ENCODE peak calls at places on chromosomes 12 and 14, in four cellular contexts. N is fibroblast of lung, Y is left ventricle myocardium inferior, O is uterus. L is an unnamed sample. For H3K4me1, the result is how much of the 10 kb centered on the place peaks cover.

GRCh38 chr12:127383281-127383680 is 883.7 kb upstream of the TMEM132C start:
- DNase-seq in N (no peak), Y (no peak), O (no peak), L (no peak)

GRCh38 chr14:54133896-54134295 is 177.3 kb upstream of the BMP4 start:
- DNase-seq in N (peak), Y (no peak), O (no peak), L (no peak)

GRCh38 chr14:78567343-78567742 is 397.2 kb downstream of the NRXN3 start:
- DNase-seq in N (no peak), Y (no peak), O (no peak), L (no peak)

GRCh38 chr12:7099290-7099996 is 7.2 kb upstream of the C1R start:
- DNase-seq in N (no peak), Y (no peak), O (no peak), L (no peak)

GRCh38 chr12:46267618-46268348 is 1.1 kb downstream of the SLC38A1 start:
- DNase-seq in N (peak), Y (no peak), O (peak), L (peak)

GRCh38 chr12:115351513-115352077 is 667.6 kb upstream of the TBX3 start:
- DNase-seq in N (peak), Y (no peak), O (no peak), L (no peak)

GRCh38 chr14:105945891-105946290 is 419.5 kb downstream of the TMEM121 start:
- DNase-seq in N (no peak), Y (no peak), O (no peak), L (no peak)

GRCh38 chr12:61894168-61894567 is 366.0 kb upstream of the USP15 start:
- DNase-seq in N (no peak), Y (no peak), O (no peak), L (no peak)

GRCh38 chr14:100592972-100593371 is 5.8 kb upstream of the BEGAIN start:
- DNase-seq in N (no peak), Y (no peak), O (no peak), L (no peak)

GRCh38 chr12:122834921-122835692 is at the start of gene HIP1R:
- DNase-seq in N (peak), Y (no peak), O (no peak), L (peak)

GRCh38 chr14:29584992-29585391 is 342.7 kb downstream of the PRKD1 start:
- DNase-seq in N (peak), Y (peak), O (peak), L (peak)

GRCh38 chr14:33634631-33635030 is 316.2 kb downstream of the EGLN3 start:
- DNase-seq in N (no peak), Y (no peak), O (no peak), L (no peak)

GRCh38 chr14:24179961-24180726 is 8.3 kb downstream of the REC8 start:
- DNase-seq in N (peak), Y (no peak), O (no peak), L (no peak)

GRCh38 chr12:78863482-78864427 is 819 bp upstream of the SYT1 start:
- DNase-seq in N (peak), Y (peak), O (peak), L (peak)

GRCh38 chr14:36666416-36667206 is 5.0 kb downstream of the PAX9 start:
- DNase-seq in N (no peak), Y (no peak), O (no peak), L (no peak)

GRCh38 chr12:15627995-15628945 is 160.9 kb downstream of the EPS8 start:
- DNase-seq in N (peak), Y (no peak), O (no peak), L (peak)

GRCh38 chr12:30286345-30286926 is 409.2 kb downstream of the IPO8 start:
- DNase-seq in N (peak), Y (no peak), O (no peak), L (peak)

GRCh38 chr12:85405781-85406522 is 125.9 kb downstream of the ALX1 start:
- DNase-seq in N (peak), Y (no peak), O (no peak), L (peak)

GRCh38 chr12:123165537-123165936 is 14.6 kb upstream of the PITPNM2 start:
- DNase-seq in N (no peak), Y (no peak), O (no peak), L (no peak)

GRCh38 chr14:60092516-60092915 is 793 bp downstream of the PCNX4 start:
- DNase-seq in N (peak), Y (no peak), O (no peak), L (peak)

GRCh38 chr12:106527356-106527755 is 55.4 kb upstream of the RFX4 start:
- DNase-seq in N (no peak), Y (no peak), O (no peak), L (no peak)

GRCh38 chr12:30863839-30864238 is 62.7 kb upstream of the TSPAN11 start:
- DNase-seq in N (no peak), Y (no peak), O (no peak), L (no peak)

GRCh38 chr14:41782488-41782887 is 175.8 kb downstream of the LRFN5 start:
- DNase-seq in N (no peak), Y (no peak), O (no peak), L (no peak)

GRCh38 chr12:6605425-6606330 is 1.5 kb downstream of the CHD4 start:
- DNase-seq in N (no peak), Y (peak), O (peak), L (peak)

GRCh38 chr12:40054554-40055226 is 51.2 kb downstream of the SLC2A13 start:
- DNase-seq in N (peak), Y (peak), O (peak), L (peak)

GRCh38 chr14:70662816-70663215 is 21.1 kb downstream of the TTC9 start:
- DNase-seq in N (no peak), Y (no peak), O (no peak), L (no peak)
- H3K4me1 ChIP-seq in N (under half), Y (under half), O (under half), L (under half)

DNA sequence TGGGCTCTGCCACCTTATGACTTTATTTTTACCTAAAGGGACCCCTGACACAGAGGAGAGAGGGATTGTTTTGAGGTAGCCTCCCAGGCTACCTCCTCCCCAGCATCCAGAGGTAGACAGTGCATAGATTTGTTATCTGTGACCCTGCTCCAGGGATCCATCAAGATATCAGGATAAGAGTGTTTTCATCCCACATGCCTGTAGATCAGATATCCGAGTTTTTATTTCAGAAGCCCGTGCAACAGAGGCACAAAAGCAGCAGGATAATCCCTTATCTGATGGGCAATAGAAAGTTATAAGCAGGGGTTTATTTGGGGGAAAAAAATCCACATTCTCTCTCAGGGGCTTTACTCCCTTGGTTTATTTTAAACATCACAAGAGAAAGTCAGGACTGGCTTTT is 117.0 kb upstream of the RPH3A start:
- DNase-seq in N (no peak), Y (no peak), O (no peak), L (no peak)
- H3K27ac ChIP-seq in N (no peak), Y (no peak), O (no peak), L (no peak)

GRCh38 chr12:47900101-47900479 is 4.7 kb downstream of the VDR start:
- DNase-seq in N (no peak), Y (no peak), O (no peak), L (no peak)

GRCh38 chr12:47902131-47902639 is 2.6 kb downstream of the VDR start:
- DNase-seq in N (no peak), Y (no peak), O (no peak), L (no peak)

GRCh38 chr12:47901285-47902093 is 3.3 kb downstream of the VDR start:
- DNase-seq in N (no peak), Y (no peak), O (no peak), L (no peak)

GRCh38 chr12:47900480-47901129 is 4.2 kb downstream of the VDR start:
- DNase-seq in N (no peak), Y (no peak), O (no peak), L (no peak)

GRCh38 chr12:47899466-47899865 is 5.3 kb downstream of the VDR start:
- DNase-seq in N (no peak), Y (no peak), O (no peak), L (no peak)
- H3K4me1 ChIP-seq in N (under half), Y (under half), O (under half), L (under half)

GRCh38 chr12:12510141-12510540 is 52.5 kb downstream of the DUSP16 start:
- DNase-seq in N (peak), Y (no peak), O (no peak), L (no peak)
- H3K27ac ChIP-seq in N (peak), Y (peak), O (peak), L (no peak)

GRCh38 chr14:50038398-50039119 is 77.8 kb downstream of the VCPKMT start:
- DNase-seq in N (peak), Y (no peak), O (no peak), L (peak)
- H3K4me1 ChIP-seq in N (under half), Y (under half), O (under half), L (under half)

GRCh38 chr14:65434216-65434850 is 21.8 kb downstream of the FUT8 start:
- DNase-seq in N (no peak), Y (no peak), O (no peak), L (no peak)
- H3K27ac ChIP-seq in N (no peak), Y (no peak), O (peak), L (peak)

GRCh38 chr12:65184858-65185229 is 15.5 kb downstream of the LEMD3 start:
- DNase-seq in N (no peak), Y (no peak), O (no peak), L (no peak)
- H3K4me1 ChIP-seq in N (under half), Y (half or more), O (under half), L (under half)

GRCh38 chr14:34872822-34873590 is 2.2 kb downstream of the BAZ1A start:
- DNase-seq in N (peak), Y (no peak), O (no peak), L (peak)

GRCh38 chr14:34875031-34875922 is at the start of gene BAZ1A:
- DNase-seq in N (peak), Y (peak), O (peak), L (peak)

GRCh38 chr14:34873591-34874385 is 1.4 kb downstream of the BAZ1A start:
- DNase-seq in N (peak), Y (peak), O (peak), L (peak)

GRCh38 chr14:34874386-34875030 is 652 bp downstream of the BAZ1A start:
- DNase-seq in N (peak), Y (peak), O (peak), L (peak)
- H3K27ac ChIP-seq in N (peak), Y (peak), O (peak), L (peak)

GRCh38 chr12:11967356-11968040 is 103.2 kb upstream of the BCL2L14 start:
- DNase-seq in N (no peak), Y (no peak), O (no peak), L (no peak)
- H3K4me1 ChIP-seq in N (under half), Y (under half), O (under half), L (under half)

L was measured in cardiac muscle cell.